ENCODE peak calls at places on chromosomes 4 and X, in four cellular contexts. One of them, this sample, is unnamed.

GRCh38 chrX:150152036-150152435 is 211.1 kb upstream of the MAMLD1 start:
- DNase-seq in GM12878: no peak
- DNase-seq in HCT116: no peak
- DNase-seq in H1: no peak
- DNase-seq in this sample: no peak

GRCh38 chrX:69136546-69137331 is 28.5 kb downstream of the PJA1 start:
- DNase-seq in GM12878: no peak
- DNase-seq in HCT116: no peak
- DNase-seq in H1: peak
- DNase-seq in this sample: peak

GRCh38 chrX:122552291-122552800 is 631.7 kb upstream of the GRIA3 start:
- DNase-seq in GM12878: no peak
- DNase-seq in HCT116: no peak
- DNase-seq in H1: no peak
- DNase-seq in this sample: no peak

GRCh38 chrX:87518504-87518903 is 902 bp downstream of the KLHL4 start:
- DNase-seq in GM12878: no peak
- DNase-seq in HCT116: no peak
- DNase-seq in H1: no peak
- DNase-seq in this sample: no peak

GRCh38 chr4:154348657-154349056 is 142.9 kb downstream of the DCHS2 start:
- DNase-seq in GM12878: no peak
- DNase-seq in HCT116: no peak
- DNase-seq in H1: no peak
- DNase-seq in this sample: peak

GRCh38 chr4:158823461-158823873 is 54.6 kb downstream of the FNIP2 start:
- DNase-seq in GM12878: no peak
- DNase-seq in HCT116: no peak
- DNase-seq in H1: no peak
- DNase-seq in this sample: no peak

GRCh38 chrX:21702725-21703228 is 44.6 kb upstream of the KLHL34 start:
- DNase-seq in GM12878: no peak
- DNase-seq in HCT116: no peak
- DNase-seq in H1: no peak
- DNase-seq in this sample: no peak

GRCh38 chr4:124970011-124970410 is 257.5 kb upstream of the ANKRD50 start:
- DNase-seq in GM12878: no peak
- DNase-seq in HCT116: no peak
- DNase-seq in H1: no peak
- DNase-seq in this sample: no peak

GRCh38 chr4:110087116-110087708 is 111.2 kb downstream of the ELOVL6 start:
- DNase-seq in GM12878: no peak
- DNase-seq in HCT116: peak
- DNase-seq in H1: no peak
- DNase-seq in this sample: no peak

GRCh38 chrX:24149346-24150050 is at the start of gene ZFX:
- DNase-seq in GM12878: no peak
- DNase-seq in HCT116: no peak
- DNase-seq in H1: peak
- DNase-seq in this sample: peak

GRCh38 chrX:2697741-2698294 is 6.7 kb downstream of the CD99 start:
- DNase-seq in GM12878: peak
- DNase-seq in HCT116: no peak
- DNase-seq in H1: no peak
- DNase-seq in this sample: no peak

GRCh38 chr4:123573866-123574508 is 177.4 kb downstream of the SPRY1 start:
- DNase-seq in GM12878: no peak
- DNase-seq in HCT116: no peak
- DNase-seq in H1: no peak
- DNase-seq in this sample: no peak

GRCh38 chr4:6557856-6558255 is 17.1 kb upstream of the MAN2B2 start:
- DNase-seq in GM12878: no peak
- DNase-seq in HCT116: no peak
- DNase-seq in H1: no peak
- DNase-seq in this sample: no peak

GRCh38 chr4:135383889-135384288 is 1182.3 kb upstream of the PABPC4L start:
- DNase-seq in GM12878: no peak
- DNase-seq in HCT116: no peak
- DNase-seq in H1: no peak
- DNase-seq in this sample: no peak

GRCh38 chrX:101550362-101550761 is at the start of gene ARMCX1:
- DNase-seq in GM12878: no peak
- DNase-seq in HCT116: no peak
- DNase-seq in H1: peak
- DNase-seq in this sample: no peak

GRCh38 chr4:94934864-94935263 is 177.1 kb downstream of the BMPR1B start:
- DNase-seq in GM12878: no peak
- DNase-seq in HCT116: no peak
- DNase-seq in H1: no peak
- DNase-seq in this sample: no peak

GRCh38 chr4:7632341-7632740 is 197.6 kb upstream of the PSAPL1 start:
- DNase-seq in GM12878: no peak
- DNase-seq in HCT116: no peak
- DNase-seq in H1: no peak
- DNase-seq in this sample: no peak

GRCh38 chrX:77003956-77004355 is 443.2 kb upstream of the FGF16 start:
- DNase-seq in GM12878: no peak
- DNase-seq in HCT116: no peak
- DNase-seq in H1: no peak
- DNase-seq in this sample: no peak

GRCh38 chrX:3592184-3592583 is 121.3 kb downstream of the PRKX start:
- DNase-seq in GM12878: no peak
- DNase-seq in HCT116: no peak
- DNase-seq in H1: peak
- DNase-seq in this sample: no peak

GRCh38 chr4:187541666-187542065 is 453.9 kb upstream of the ZFP42 start:
- DNase-seq in GM12878: no peak
- DNase-seq in HCT116: no peak
- DNase-seq in H1: no peak
- DNase-seq in this sample: no peak

GRCh38 chr4:3515646-3516045 is 16.6 kb downstream of the LRPAP1 start:
- DNase-seq in GM12878: no peak
- DNase-seq in HCT116: no peak
- DNase-seq in H1: no peak
- DNase-seq in this sample: no peak

GRCh38 chr4:3514221-3514780 is 17.9 kb downstream of the LRPAP1 start:
- DNase-seq in GM12878: no peak
- DNase-seq in HCT116: no peak
- DNase-seq in H1: no peak
- DNase-seq in this sample: no peak

GRCh38 chr4:3513807-3514206 is 18.4 kb downstream of the LRPAP1 start:
- DNase-seq in GM12878: no peak
- DNase-seq in HCT116: no peak
- DNase-seq in H1: no peak
- DNase-seq in this sample: no peak

GRCh38 chr4:3516061-3516835 is 16.0 kb downstream of the LRPAP1 start:
- DNase-seq in GM12878: no peak
- DNase-seq in HCT116: no peak
- DNase-seq in H1: no peak
- DNase-seq in this sample: no peak

GRCh38 chr4:3514806-3515421 is 17.3 kb downstream of the LRPAP1 start:
- DNase-seq in GM12878: no peak
- DNase-seq in HCT116: no peak
- DNase-seq in H1: peak
- DNase-seq in this sample: no peak
- TF ChIP-seq SRF in GM12878: no peak
- TF ChIP-seq SRF in HCT116: no peak
- TF ChIP-seq SRF in H1: no peak
- TF ChIP-seq SRF in this sample: no peak

GRCh38 chrX:153409414-153410101 is 1.7 kb upstream of the ZFP92 start:
- DNase-seq in GM12878: no peak
- DNase-seq in HCT116: no peak
- DNase-seq in H1: no peak
- DNase-seq in this sample: no peak

GRCh38 chrX:153408871-153409351 is 2.4 kb upstream of the ZFP92 start:
- DNase-seq in GM12878: no peak
- DNase-seq in HCT116: no peak
- DNase-seq in H1: no peak
- DNase-seq in this sample: no peak

GRCh38 chrX:153410888-153411254 is 401 bp upstream of the ZFP92 start:
- DNase-seq in GM12878: no peak
- DNase-seq in HCT116: no peak
- DNase-seq in H1: no peak
- DNase-seq in this sample: no peak

GRCh38 chrX:153411255-153411987 is at the start of gene ZFP92:
- DNase-seq in GM12878: no peak
- DNase-seq in HCT116: no peak
- DNase-seq in H1: peak
- DNase-seq in this sample: peak

DNA sequence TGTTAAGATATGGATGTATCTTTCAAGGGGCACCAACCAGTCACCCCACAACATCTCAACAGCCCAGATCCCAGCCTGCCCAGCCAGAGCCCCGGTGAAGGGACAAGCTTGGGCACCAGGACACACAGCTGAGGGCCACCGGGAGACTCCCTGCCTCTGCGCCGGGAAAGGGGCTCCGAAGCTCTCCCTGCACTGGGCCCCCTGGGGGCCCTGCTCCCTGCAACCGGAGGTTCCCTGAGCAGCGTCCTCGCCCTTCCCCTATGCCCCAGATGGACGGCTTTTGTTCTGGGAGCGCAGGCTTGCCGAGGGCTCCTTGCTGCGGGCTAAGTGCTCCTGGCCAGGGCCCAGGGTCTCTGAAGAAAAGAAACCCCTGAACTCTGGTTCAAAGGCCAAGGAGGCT is 944 bp upstream of the ZFP92 start:
- DNase-seq in GM12878: no peak
- DNase-seq in HCT116: no peak
- DNase-seq in H1: no peak
- DNase-seq in this sample: no peak
- TF ChIP-seq SRF in GM12878: no peak
- TF ChIP-seq SRF in HCT116: no peak
- TF ChIP-seq SRF in H1: no peak
- TF ChIP-seq SRF in this sample: no peak

DNA sequence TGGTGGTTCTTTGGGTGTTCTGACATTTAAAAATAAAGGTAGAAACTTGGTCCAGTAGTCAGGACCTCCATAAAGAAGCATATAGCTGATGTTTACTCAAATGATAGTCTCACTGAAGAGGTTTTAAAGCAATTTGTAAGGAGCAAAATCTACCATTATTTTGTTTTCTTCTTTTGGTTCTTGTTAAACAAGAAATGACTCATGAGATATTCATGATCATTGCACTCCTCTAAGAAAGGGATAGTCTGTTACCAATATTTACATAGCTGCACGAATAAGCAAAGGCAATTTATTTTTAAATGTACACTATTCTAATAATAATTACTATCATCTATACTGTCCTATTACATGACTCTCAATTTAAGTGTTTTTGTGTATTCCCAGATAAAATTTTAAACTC is 397.9 kb downstream of the FAM47B start:
- DNase-seq in GM12878: no peak
- DNase-seq in HCT116: no peak
- DNase-seq in H1: no peak
- DNase-seq in this sample: no peak
- TF ChIP-seq SRF in GM12878: no peak
- TF ChIP-seq SRF in HCT116: no peak
- TF ChIP-seq SRF in H1: no peak
- TF ChIP-seq SRF in this sample: no peak

GRCh38 chr4:152460488-152460887 is 75.4 kb downstream of the FBXW7 start:
- DNase-seq in GM12878: peak
- DNase-seq in HCT116: no peak
- DNase-seq in H1: no peak
- DNase-seq in this sample: peak
- TF ChIP-seq SRF in GM12878: no peak
- TF ChIP-seq SRF in HCT116: no peak
- TF ChIP-seq SRF in H1: no peak
- TF ChIP-seq SRF in this sample: no peak

DNA sequence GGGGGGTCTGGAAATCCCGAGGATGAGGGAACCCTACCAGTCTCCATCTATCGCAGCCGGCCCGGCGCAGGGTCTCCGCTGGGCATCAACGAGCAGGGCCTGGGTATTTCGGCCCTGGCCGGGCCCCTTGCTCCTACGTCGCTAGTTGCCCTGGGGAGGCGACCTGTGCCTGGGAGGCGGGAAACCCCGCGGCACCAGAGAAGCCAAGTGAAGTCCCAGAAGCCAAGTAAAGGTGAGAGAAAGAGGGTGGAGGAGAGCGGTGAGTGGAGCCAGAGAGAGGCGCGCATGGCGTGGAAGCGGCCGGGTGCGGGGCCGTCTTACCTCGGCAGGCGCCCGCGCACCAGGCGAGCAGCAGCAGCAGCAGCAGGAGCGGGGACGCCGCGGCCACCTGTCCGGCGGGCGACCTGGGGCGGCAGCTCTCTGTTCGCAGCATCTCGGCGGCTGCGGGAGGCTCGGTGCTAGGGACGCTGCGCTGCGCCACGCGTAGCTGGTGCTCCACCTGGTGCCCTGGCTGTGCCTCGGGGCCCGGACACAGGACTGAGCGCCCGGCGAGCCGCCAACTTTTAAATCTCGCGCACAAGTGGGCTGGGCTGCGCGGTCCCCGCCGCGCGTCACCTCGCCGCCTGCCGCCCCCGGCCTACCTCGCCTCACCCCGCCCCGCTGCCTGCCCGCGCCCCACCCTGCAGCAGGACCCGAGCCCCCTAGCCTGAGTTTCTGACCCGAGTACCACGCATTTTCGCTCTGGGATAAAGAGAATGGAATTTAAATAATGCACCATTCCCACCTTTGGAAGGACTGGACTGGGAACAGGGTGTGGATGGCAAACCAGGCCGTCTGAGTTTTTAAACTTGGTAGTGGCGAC is at the start of gene NMU:
- DNase-seq in GM12878: no peak
- DNase-seq in HCT116: peak
- DNase-seq in H1: peak
- DNase-seq in this sample: peak
- TF ChIP-seq SRF in GM12878: no peak
- TF ChIP-seq SRF in HCT116: no peak
- TF ChIP-seq SRF in H1: no peak
- TF ChIP-seq SRF in this sample: no peak

DNA sequence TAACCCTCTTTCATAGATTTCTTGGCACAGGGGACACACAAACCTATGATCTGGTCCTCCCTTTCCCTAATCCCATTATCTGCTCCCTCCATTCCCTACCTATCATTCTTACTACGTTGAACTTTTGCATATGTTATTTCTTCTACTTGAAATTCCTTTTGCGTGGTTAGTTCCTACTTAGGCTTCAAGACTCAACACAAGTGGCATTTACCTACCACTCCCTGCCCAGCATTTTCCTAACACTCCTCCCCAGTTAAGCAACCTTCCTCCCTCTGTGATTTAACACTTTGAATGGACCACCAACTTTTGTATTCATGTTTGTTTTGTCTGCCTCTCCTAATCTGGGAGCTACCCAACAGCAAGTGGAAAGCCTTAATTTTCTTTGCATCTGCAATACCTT is 1113.7 kb downstream of the STIM2 start:
- DNase-seq in GM12878: no peak
- DNase-seq in HCT116: no peak
- DNase-seq in H1: no peak
- DNase-seq in this sample: no peak
- TF ChIP-seq SRF in GM12878: no peak
- TF ChIP-seq SRF in HCT116: no peak
- TF ChIP-seq SRF in H1: no peak
- TF ChIP-seq SRF in this sample: no peak

This sample was measured in K562.